ENCODE peak calls at places on chromosomes 2 and 18, in seven cellular contexts. L, S, V, C, O, E and K are unnamed samples.
A peak's percentile ranks its signal among the peaks of the same experiment; 100 is the strongest.

GRCh38 chr2:43086451-43087221 is 139.8 kb downstream of the ZFP36L2 start:
- DNase-seq in L (no peak), S (peak; percentile 19), V (peak; percentile 69), C (peak; percentile 79), O (no peak), E (peak; percentile 93), K (peak; percentile 85)

GRCh38 chr2:111121028-111121872 is 536 bp downstream of the BCL2L11 start:
- DNase-seq in L (peak; percentile 76), S (no peak), V (peak; percentile 83), C (peak; percentile 61), O (peak; percentile 56), E (peak; percentile 62), K (peak; percentile 40)

GRCh38 chr2:110101911-110102774 is 13.5 kb downstream of the MALL start:
- DNase-seq in L (no peak), S (no peak), V (no peak), C (no peak), O (no peak), E (no peak), K (no peak)

GRCh38 chr2:69773201-69773600 is 31.3 kb downstream of the ANXA4 start:
- DNase-seq in L (no peak), S (no peak), V (no peak), C (no peak), O (no peak), E (peak; percentile 58), K (no peak)

GRCh38 chr2:173407176-173407575 is 52.5 kb downstream of the CDCA7 start:
- DNase-seq in L (no peak), S (no peak), V (no peak), C (no peak), O (no peak), E (no peak), K (no peak)

GRCh38 chr2:69817739-69818494 is 11.5 kb upstream of the GMCL1 start:
- DNase-seq in L (no peak), S (no peak), V (no peak), C (no peak), O (no peak), E (no peak), K (no peak)

GRCh38 chr18:68724021-68724420 is 9.1 kb upstream of the TMX3 start:
- DNase-seq in L (no peak), S (no peak), V (no peak), C (no peak), O (no peak), E (no peak), K (no peak)

GRCh38 chr2:180033993-180034894 is 27.1 kb upstream of the CWC22 start:
- DNase-seq in L (no peak), S (no peak), V (peak; percentile 68), C (peak; percentile 45), O (no peak), E (no peak), K (no peak)

GRCh38 chr18:64886995-64887394 is 738.1 kb upstream of the LINC00305 start:
- DNase-seq in L (no peak), S (no peak), V (no peak), C (no peak), O (no peak), E (no peak), K (no peak)

GRCh38 chr2:46164581-46165301 is 132.5 kb upstream of the EPAS1 start:
- DNase-seq in L (no peak), S (no peak), V (no peak), C (peak; percentile 55), O (no peak), E (peak; percentile 93), K (peak; percentile 87)

GRCh38 chr2:33598472-33599174 is 476 bp downstream of the FAM98A start:
- DNase-seq in L (peak; percentile 45), S (no peak), V (peak; percentile 76), C (peak; percentile 54), O (no peak), E (peak; percentile 64), K (peak; percentile 55)

GRCh38 chr2:198664349-198664748 is 793.4 kb downstream of the SATB2 start:
- DNase-seq in L (no peak), S (no peak), V (no peak), C (no peak), O (no peak), E (no peak), K (no peak)

GRCh38 chr2:134954065-134954464 is 35.4 kb downstream of the CCNT2 start:
- DNase-seq in L (no peak), S (no peak), V (no peak), C (no peak), O (no peak), E (no peak), K (no peak)

GRCh38 chr2:239897596-239898235 is 127.4 kb downstream of the NDUFA10 start:
- DNase-seq in L (no peak), S (no peak), V (peak; percentile 35), C (no peak), O (no peak), E (peak; percentile 23), K (no peak)

GRCh38 chr18:69326094-69326493 is 74.6 kb upstream of the DOK6 start:
- DNase-seq in L (no peak), S (no peak), V (no peak), C (no peak), O (no peak), E (no peak), K (no peak)

GRCh38 chr2:181198188-181198864 is 217.9 kb downstream of the UBE2E3 start:
- DNase-seq in L (no peak), S (no peak), V (no peak), C (no peak), O (peak; percentile 22), E (no peak), K (no peak)

GRCh38 chr18:31819925-31820229 is 59.2 kb upstream of the SLC25A52 start:
- DNase-seq in L (no peak), S (no peak), V (no peak), C (no peak), O (no peak), E (no peak), K (no peak)

GRCh38 chr18:76208632-76209308 is 286.3 kb downstream of the ZNF516 start:
- DNase-seq in L (no peak), S (no peak), V (peak; percentile 68), C (no peak), O (no peak), E (no peak), K (peak; percentile 56)

GRCh38 chr2:31219131-31219969 is 2.0 kb upstream of the CAPN14 start:
- DNase-seq in L (no peak), S (no peak), V (no peak), C (no peak), O (no peak), E (peak; percentile 56), K (no peak)

GRCh38 chr18:9417081-9417841 is 58.1 kb upstream of the RALBP1 start:
- DNase-seq in L (peak; percentile 60), S (no peak), V (no peak), C (no peak), O (no peak), E (no peak), K (peak; percentile 73)

GRCh38 chr2:1942146-1942545 is 197.8 kb upstream of the PXDN start:
- DNase-seq in L (no peak), S (no peak), V (no peak), C (no peak), O (no peak), E (no peak), K (no peak)

GRCh38 chr2:229339613-229340012 is 68.5 kb upstream of the PID1 start:
- DNase-seq in L (no peak), S (no peak), V (no peak), C (no peak), O (no peak), E (no peak), K (no peak)
- H3K4me1 ChIP-seq in L (no peaks in the 10 kb centered on the region), S (no peaks in the 10 kb centered on the region), V (no peaks in the 10 kb centered on the region), C (no peaks in the 10 kb centered on the region), O (no peaks in the 10 kb centered on the region), E (no peaks in the 10 kb centered on the region), K (peaks cover 3% of the 10 kb centered on the region)

DNA sequence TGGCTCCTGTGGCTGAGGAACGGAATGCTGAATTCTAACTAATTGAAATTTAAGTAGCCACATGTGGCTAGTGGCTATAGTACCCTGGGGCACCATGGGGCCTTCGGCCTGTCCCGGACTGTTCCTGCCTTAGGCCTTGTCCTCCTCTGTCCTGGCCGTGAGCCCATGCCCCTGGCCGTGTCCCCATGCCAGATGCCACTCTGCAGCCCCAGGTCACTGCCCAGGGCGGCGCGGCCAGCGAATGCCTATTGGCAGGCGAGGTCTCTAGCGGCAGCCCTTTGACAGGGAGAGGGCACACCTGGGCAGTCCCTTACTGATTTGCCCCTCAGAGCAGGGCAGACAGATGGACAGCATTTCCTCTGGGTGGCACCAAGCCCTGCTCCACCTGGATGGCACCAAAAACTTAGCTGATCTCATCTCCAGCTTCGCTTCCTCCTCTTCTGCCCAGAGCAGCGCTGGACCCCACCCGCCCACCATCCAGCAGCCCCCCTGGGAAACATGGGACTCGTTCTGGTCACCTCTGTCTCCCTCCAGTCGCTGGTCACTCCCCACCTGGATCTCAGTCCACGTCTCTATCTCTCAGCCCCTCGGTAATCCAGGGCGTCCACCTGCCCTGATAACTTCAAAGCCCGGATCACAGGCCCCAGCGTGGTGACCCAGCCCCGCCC is 1.1 kb upstream of the DGKD start:
- DNase-seq in L (peak; percentile 61), S (no peak), V (no peak), C (peak; percentile 30), O (peak; percentile 10), E (no peak), K (peak; percentile 38)
- H3K4me3 ChIP-seq in L (peak overlapping the region; percentile 75), S (peak overlapping the region; percentile 45), V (peak overlapping the region; percentile 82), C (no peak overlapping the region), O (peak overlapping the region; percentile 75), E (no peak overlapping the region), K (no peak overlapping the region)

DNA sequence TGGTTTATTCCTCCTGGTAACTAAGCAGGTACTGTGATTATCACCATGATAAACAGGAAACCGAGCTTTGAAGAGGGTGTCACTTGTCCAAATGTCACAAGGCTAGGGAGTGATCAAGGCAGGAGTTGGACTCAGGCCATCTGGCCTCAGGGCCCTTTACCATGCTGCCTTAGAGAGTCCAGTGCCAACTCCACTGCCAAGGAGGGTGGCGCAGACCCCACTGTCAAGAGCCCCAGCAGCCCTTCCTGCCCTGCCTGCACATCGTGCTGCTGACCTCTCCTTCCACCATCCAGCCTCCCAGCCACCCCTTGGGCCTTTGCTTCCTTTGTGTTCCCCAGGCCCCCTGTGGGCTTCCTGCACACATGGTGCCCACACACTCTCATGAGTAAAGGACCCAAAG is 48.3 kb downstream of the TNS1 start:
- DNase-seq in L (peak; percentile 64), S (no peak), V (no peak), C (no peak), O (no peak), E (no peak), K (peak; percentile 81)
- H3K4me1 ChIP-seq in L (peaks cover 54% of the 10 kb centered on the region), S (no peaks in the 10 kb centered on the region), V (no peaks in the 10 kb centered on the region), C (peaks cover 72% of the 10 kb centered on the region), O (no peaks in the 10 kb centered on the region), E (no peaks in the 10 kb centered on the region), K (peaks cover 52% of the 10 kb centered on the region)

DNA sequence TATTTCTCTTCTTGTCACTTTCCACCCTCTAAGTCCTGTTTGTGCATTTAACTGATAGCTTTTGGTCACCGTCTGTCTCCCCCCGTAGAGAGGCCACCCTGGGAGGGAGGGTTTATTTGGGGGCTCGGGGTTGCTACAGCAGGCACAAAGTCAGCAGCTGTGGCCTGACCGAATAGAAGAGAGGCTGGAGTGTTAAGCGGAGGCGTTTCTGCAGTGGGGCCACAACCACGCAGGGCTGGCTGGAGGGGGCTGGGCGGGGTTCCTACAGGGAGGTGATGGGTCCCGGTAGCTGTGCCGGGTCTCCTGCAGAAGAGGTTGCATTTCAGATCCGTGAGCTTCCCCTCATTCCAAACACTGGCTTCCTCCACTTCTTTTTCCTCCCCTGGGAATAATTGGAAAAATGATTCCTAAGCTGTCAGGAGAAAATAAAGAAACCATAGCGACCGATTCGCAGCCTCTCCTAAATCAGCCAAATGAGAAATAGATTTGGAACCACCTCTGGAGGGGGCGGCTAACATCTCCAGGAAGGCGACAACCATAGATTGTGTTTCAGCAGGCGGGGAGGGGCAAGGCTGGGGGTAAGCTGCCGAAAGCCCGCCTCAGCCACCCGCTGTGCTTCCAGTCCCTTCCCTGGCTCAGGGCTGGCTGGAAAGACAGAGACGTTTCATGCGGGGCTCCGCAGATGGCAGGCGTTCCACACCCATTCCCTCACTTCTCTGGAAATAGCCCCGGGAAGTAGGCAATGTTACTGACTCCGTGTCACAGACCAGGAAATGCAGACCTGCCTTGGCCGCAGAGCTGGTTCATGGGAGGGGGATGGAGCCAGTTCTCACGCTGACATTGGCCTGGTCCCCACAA is 85.6 kb upstream of the TAF1B start:
- DNase-seq in L (no peak), S (no peak), V (peak; percentile 86), C (peak; percentile 90), O (no peak), E (no peak), K (peak; percentile 53)
- H3K4me3 ChIP-seq in L (peak overlapping the region; percentile 32), S (no peak overlapping the region), V (peak overlapping the region; percentile 63), C (peak overlapping the region; percentile 50), O (no peak overlapping the region), E (peak overlapping the region; percentile 13), K (peak overlapping the region; percentile 5)